ENCODE peak calls at places on chromosomes 5 and 9, in eight cellular contexts. One of them, this sample, is unnamed.

GRCh38 chr5:969421-969839 is 39.2 kb upstream of the NKD2 start:
- DNase-seq in GDM1: no peak
- DNase-seq in lung: no peak
- DNase-seq in smooth muscle cell of the brain vasculature: no peak
- DNase-seq in NCI-H1105: no peak
- DNase-seq in NCI-H1417: no peak
- DNase-seq in pulmonary artery endothelial cell: no peak
- DNase-seq in PC-9: no peak
- DNase-seq in this sample: no peak

GRCh38 chr5:164360589-164360988 is 855.2 kb downstream of the MAT2B start:
- DNase-seq in lung: no peak
- DNase-seq in PC-9: no peak
- DNase-seq in smooth muscle cell of the brain vasculature: no peak
- DNase-seq in NCI-H1417: no peak
- DNase-seq in NCI-H1105: no peak
- DNase-seq in GDM1: no peak
- DNase-seq in pulmonary artery endothelial cell: no peak
- DNase-seq in this sample: no peak

GRCh38 chr5:59525957-59526356 is 367.6 kb downstream of the PDE4D start:
- DNase-seq in smooth muscle cell of the brain vasculature: peak
- DNase-seq in pulmonary artery endothelial cell: peak
- DNase-seq in GDM1: no peak
- DNase-seq in PC-9: no peak
- DNase-seq in NCI-H1105: no peak
- DNase-seq in NCI-H1417: no peak
- DNase-seq in lung: no peak
- DNase-seq in this sample: no peak

GRCh38 chr9:91465420-91465819 is 41.8 kb upstream of the NFIL3 start:
- DNase-seq in NCI-H1105: no peak
- DNase-seq in lung: no peak
- DNase-seq in smooth muscle cell of the brain vasculature: no peak
- DNase-seq in GDM1: no peak
- DNase-seq in NCI-H1417: no peak
- DNase-seq in pulmonary artery endothelial cell: no peak
- DNase-seq in PC-9: no peak
- DNase-seq in this sample: no peak

GRCh38 chr9:131393622-131394463 is at the start of gene PRRC2B:
- DNase-seq in NCI-H1417: peak
- DNase-seq in NCI-H1105: peak
- DNase-seq in lung: peak
- DNase-seq in smooth muscle cell of the brain vasculature: no peak
- DNase-seq in PC-9: peak
- DNase-seq in pulmonary artery endothelial cell: no peak
- DNase-seq in GDM1: peak
- DNase-seq in this sample: peak

GRCh38 chr9:882416-882931 is 41.0 kb downstream of the DMRT1 start:
- DNase-seq in lung: no peak
- DNase-seq in pulmonary artery endothelial cell: no peak
- DNase-seq in NCI-H1105: no peak
- DNase-seq in smooth muscle cell of the brain vasculature: no peak
- DNase-seq in PC-9: no peak
- DNase-seq in NCI-H1417: no peak
- DNase-seq in GDM1: no peak
- DNase-seq in this sample: no peak

GRCh38 chr9:115208503-115208902 is 90.5 kb upstream of the TNC start:
- DNase-seq in PC-9: no peak
- DNase-seq in NCI-H1105: no peak
- DNase-seq in pulmonary artery endothelial cell: no peak
- DNase-seq in lung: no peak
- DNase-seq in GDM1: no peak
- DNase-seq in smooth muscle cell of the brain vasculature: no peak
- DNase-seq in NCI-H1417: no peak
- DNase-seq in this sample: no peak

GRCh38 chr5:80937591-80937990 is 22.6 kb upstream of the RASGRF2 start:
- DNase-seq in pulmonary artery endothelial cell: no peak
- DNase-seq in NCI-H1105: no peak
- DNase-seq in GDM1: no peak
- DNase-seq in PC-9: no peak
- DNase-seq in NCI-H1417: no peak
- DNase-seq in smooth muscle cell of the brain vasculature: no peak
- DNase-seq in lung: no peak
- DNase-seq in this sample: no peak

GRCh38 chr9:134585746-134586706 is 55.6 kb upstream of the COL5A1 start:
- DNase-seq in lung: peak
- DNase-seq in smooth muscle cell of the brain vasculature: no peak
- DNase-seq in GDM1: peak
- DNase-seq in NCI-H1417: no peak
- DNase-seq in PC-9: peak
- DNase-seq in pulmonary artery endothelial cell: no peak
- DNase-seq in NCI-H1105: no peak
- DNase-seq in this sample: no peak

GRCh38 chr5:88678780-88679491 is 204.0 kb downstream of the MEF2C start:
- DNase-seq in NCI-H1417: no peak
- DNase-seq in GDM1: no peak
- DNase-seq in PC-9: no peak
- DNase-seq in pulmonary artery endothelial cell: no peak
- DNase-seq in NCI-H1105: no peak
- DNase-seq in smooth muscle cell of the brain vasculature: no peak
- DNase-seq in lung: no peak
- DNase-seq in this sample: no peak

GRCh38 chr9:389758-390157 is 175.1 kb downstream of the DOCK8 start:
- DNase-seq in NCI-H1417: no peak
- DNase-seq in pulmonary artery endothelial cell: no peak
- DNase-seq in smooth muscle cell of the brain vasculature: no peak
- DNase-seq in NCI-H1105: no peak
- DNase-seq in lung: no peak
- DNase-seq in PC-9: no peak
- DNase-seq in GDM1: no peak
- DNase-seq in this sample: no peak

GRCh38 chr5:103523319-103523718 is 39.3 kb downstream of the NUDT12 start:
- DNase-seq in smooth muscle cell of the brain vasculature: no peak
- DNase-seq in NCI-H1105: no peak
- DNase-seq in lung: no peak
- DNase-seq in PC-9: peak
- DNase-seq in NCI-H1417: no peak
- DNase-seq in GDM1: no peak
- DNase-seq in pulmonary artery endothelial cell: no peak
- DNase-seq in this sample: no peak

GRCh38 chr9:78089111-78089510 is 57.5 kb upstream of the GNAQ start:
- DNase-seq in PC-9: no peak
- DNase-seq in GDM1: no peak
- DNase-seq in NCI-H1417: no peak
- DNase-seq in pulmonary artery endothelial cell: no peak
- DNase-seq in smooth muscle cell of the brain vasculature: no peak
- DNase-seq in lung: no peak
- DNase-seq in NCI-H1105: no peak
- DNase-seq in this sample: no peak

GRCh38 chr9:18335825-18336224 is 138.1 kb upstream of the ADAMTSL1 start:
- DNase-seq in PC-9: no peak
- DNase-seq in NCI-H1417: no peak
- DNase-seq in GDM1: no peak
- DNase-seq in lung: no peak
- DNase-seq in NCI-H1105: no peak
- DNase-seq in smooth muscle cell of the brain vasculature: no peak
- DNase-seq in pulmonary artery endothelial cell: no peak
- DNase-seq in this sample: no peak

GRCh38 chr9:34590376-34591090 is 1.0 kb upstream of the CNTFR start:
- DNase-seq in NCI-H1105: no peak
- DNase-seq in lung: no peak
- DNase-seq in GDM1: no peak
- DNase-seq in smooth muscle cell of the brain vasculature: no peak
- DNase-seq in pulmonary artery endothelial cell: no peak
- DNase-seq in PC-9: no peak
- DNase-seq in NCI-H1417: peak
- DNase-seq in this sample: no peak

GRCh38 chr9:120852240-120853018 is 9.7 kb upstream of the PSMD5 start:
- DNase-seq in PC-9: no peak
- DNase-seq in lung: no peak
- DNase-seq in NCI-H1105: no peak
- DNase-seq in NCI-H1417: no peak
- DNase-seq in pulmonary artery endothelial cell: no peak
- DNase-seq in smooth muscle cell of the brain vasculature: no peak
- DNase-seq in GDM1: no peak
- DNase-seq in this sample: no peak

This sample was measured in NCI-H774.